ENCODE peak calls at places on chromosomes 6 and 20, in ten cellular contexts. R, S, Y, Z, K, V, C, I, F and Q are unnamed samples.

GRCh38 chr6:56490994-56491393 is 151.7 kb downstream of the DST start:
- DNase-seq in R (no peak), C (peak; percentile 36), S (no peak), Y (peak; percentile 73), F (peak; percentile 20), K (no peak), I (no peak), V (no peak), Z (peak; percentile 67), Q (no peak)

GRCh38 chr6:125301435-125302391 is at the start of gene HDDC2:
- DNase-seq in K (peak; percentile 96), S (peak; percentile 82), V (peak; percentile 67), F (peak; percentile 62), C (peak; percentile 81), Z (peak; percentile 60), I (peak; percentile 28), R (peak; percentile 87), Y (peak; percentile 68), Q (peak; percentile 93)

GRCh38 chr6:93389192-93389591 is 30.2 kb downstream of the EPHA7 start:
- DNase-seq in S (no peak), K (no peak), F (no peak), V (no peak), Z (no peak), I (no peak), Y (no peak), C (peak; percentile 1), R (no peak), Q (no peak)

GRCh38 chr20:54510546-54511129 is 35.2 kb downstream of the DOK5 start:
- DNase-seq in V (peak; percentile 40), Z (no peak), C (peak; percentile 26), S (no peak), K (no peak), Y (no peak), R (peak; percentile 72), F (no peak), I (no peak), Q (no peak)

GRCh38 chr6:129131282-129131681 is 248.3 kb downstream of the LAMA2 start:
- DNase-seq in C (peak; percentile 80), Z (no peak), F (no peak), S (peak; percentile 49), V (no peak), R (no peak), I (no peak), Y (peak; percentile 86), K (no peak), Q (no peak)

GRCh38 chr6:37110455-37111155 is 59.3 kb upstream of the PIM1 start:
- DNase-seq in R (no peak), S (no peak), Y (peak; percentile 73), F (no peak), I (no peak), Z (no peak), K (no peak), V (no peak), C (peak; percentile 61), Q (no peak)

GRCh38 chr20:48657426-48658197 is 170.2 kb downstream of the PREX1 start:
- DNase-seq in S (peak; percentile 85), R (peak; percentile 85), C (peak; percentile 83), I (peak; percentile 52), F (peak; percentile 95), Z (peak; percentile 88), V (peak; percentile 76), K (no peak), Y (peak; percentile 86), Q (peak; percentile 64)

GRCh38 chr6:17938885-17939284 is 48.5 kb downstream of the KIF13A start:
- DNase-seq in S (no peak), V (no peak), F (peak; percentile 32), K (no peak), R (no peak), I (no peak), Y (peak; percentile 77), Z (peak; percentile 42), C (peak; percentile 33), Q (no peak)

GRCh38 chr6:19841181-19841580 is 4.0 kb downstream of the ID4 start:
- DNase-seq in F (no peak), Z (no peak), S (no peak), C (no peak), Y (no peak), R (no peak), K (no peak), V (no peak), I (no peak), Q (no peak)

DNA sequence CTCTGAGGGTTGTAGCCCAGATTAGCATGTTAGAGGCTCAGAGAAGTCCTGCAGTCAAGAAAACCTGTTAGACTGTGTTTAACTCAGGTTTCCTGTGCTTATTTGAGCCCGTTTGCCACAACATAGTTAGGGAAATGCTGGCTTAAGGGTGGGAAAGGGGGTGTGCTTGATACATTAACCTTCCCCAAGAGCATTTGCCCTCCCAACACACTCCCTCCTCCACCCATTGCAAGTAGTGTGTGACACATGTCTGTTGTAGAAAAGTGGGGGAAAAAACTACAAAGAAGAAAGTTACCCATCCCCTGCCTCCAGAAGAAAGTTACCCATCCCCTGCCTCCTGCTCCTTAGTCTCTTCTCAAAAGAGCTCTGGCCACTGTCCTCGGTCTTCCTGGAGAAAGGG is 36.8 kb upstream of the MRPS18A start:
- DNase-seq in Y (no peak), Z (no peak), V (no peak), F (no peak), I (no peak), R (no peak), S (no peak), C (no peak), K (no peak), Q (no peak)
- TF ChIP-seq CTCF in Y (no peak), Z (no peak), V (no peak), F (no peak), I (no peak), R (no peak), S (no peak), C (no peak), K (no peak), Q (no peak)

GRCh38 chr6:3163248-3163594 is 5.9 kb upstream of the TUBB2A start:
- DNase-seq in Z (peak; percentile 16), R (no peak), F (no peak), C (no peak), Y (peak; percentile 43), K (peak; percentile 82), V (no peak), S (no peak), I (no peak), Q (no peak)
- TF ChIP-seq CTCF in Z (no peak), R (peak; percentile 33), F (no peak), C (no peak), Y (no peak), K (no peak), V (peak; percentile 11), S (no peak), I (no peak), Q (no peak)

GRCh38 chr20:45235995-45236394 is 14.8 kb downstream of the SEMG2 start:
- DNase-seq in Y (no peak), R (peak; percentile 86), K (peak; percentile 70), F (no peak), Z (peak; percentile 52), I (no peak), V (peak; percentile 77), C (no peak), S (no peak), Q (peak; percentile 28)
- TF ChIP-seq CTCF in Y (peak; percentile 52), R (peak; percentile 89), K (peak; percentile 52), F (peak; percentile 53), Z (peak; percentile 33), I (peak; percentile 82), V (peak; percentile 92), C (peak; percentile 34), S (no peak), Q (peak; percentile 75)

DNA sequence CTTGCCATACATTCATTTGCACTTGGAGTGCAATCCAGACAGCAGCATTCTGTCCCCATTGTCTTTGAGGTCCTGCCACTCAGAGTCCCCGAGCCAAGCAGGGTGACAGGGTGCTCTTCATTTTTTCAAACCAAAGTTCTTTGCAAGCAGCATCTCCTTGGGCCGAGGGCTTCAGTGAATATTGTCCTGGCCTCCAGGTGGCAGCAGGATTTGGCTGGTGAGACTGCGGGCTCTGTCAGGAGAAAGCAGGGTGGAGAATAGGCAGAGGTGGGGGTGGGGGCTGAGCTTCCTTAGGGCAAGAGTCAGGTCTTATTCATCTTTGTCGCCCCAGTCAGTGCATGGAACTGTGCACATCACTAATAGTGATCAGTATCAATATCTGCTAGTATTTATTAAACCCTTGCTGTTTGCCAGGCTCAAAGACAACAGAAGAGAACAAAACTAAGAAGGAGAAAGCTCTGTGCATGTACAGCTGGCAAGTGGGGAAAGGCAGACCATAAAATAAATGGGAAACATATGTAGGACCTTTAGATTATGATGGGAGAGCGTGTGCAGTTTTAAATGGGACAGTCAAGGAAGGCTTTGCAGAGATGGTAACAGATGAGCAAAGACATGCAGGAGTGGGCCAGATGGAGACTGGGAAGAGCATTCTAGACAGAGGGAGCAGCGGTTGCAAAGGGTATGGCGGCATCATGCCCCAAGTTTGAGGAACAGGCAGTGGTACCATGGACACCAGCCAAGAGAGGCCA is 260.2 kb downstream of the NRN1 start:
- DNase-seq in Z (no peak), R (peak; percentile 88), F (no peak), Y (no peak), K (no peak), I (no peak), V (peak; percentile 69), S (no peak), C (no peak), Q (peak; percentile 31)
- TF ChIP-seq CTCF in Z (no peak), R (peak; percentile 73), F (no peak), Y (peak; percentile 37), K (no peak), I (peak; percentile 40), V (peak; percentile 62), S (no peak), C (no peak), Q (no peak)

GRCh38 chr6:161922631-161923119 is 648.8 kb upstream of the AGPAT4 start:
- DNase-seq in S (peak; percentile 78), F (peak; percentile 49), K (no peak), V (peak; percentile 65), R (peak; percentile 82), Z (peak; percentile 88), I (peak; percentile 75), Y (peak; percentile 84), C (peak; percentile 42), Q (peak; percentile 59)
- TF ChIP-seq CTCF in S (no peak), F (peak; percentile 41), K (peak; percentile 18), V (peak; percentile 65), R (peak; percentile 77), Z (peak; percentile 30), I (peak; percentile 54), Y (peak; percentile 60), C (no peak), Q (peak; percentile 20)

GRCh38 chr20:38172344-38172743 is 7.3 kb upstream of the TGM2 start:
- DNase-seq in Z (no peak), S (no peak), V (no peak), R (no peak), Y (peak; percentile 60), C (peak; percentile 45), K (no peak), F (no peak), I (no peak), Q (no peak)
- TF ChIP-seq CTCF in Z (no peak), S (no peak), V (no peak), R (no peak), Y (peak; percentile 56), C (peak; percentile 38), K (no peak), F (no peak), I (peak; percentile 30), Q (no peak)

GRCh38 chr6:109260701-109261100 is 121.6 kb downstream of the CD164 start:
- DNase-seq in I (no peak), C (no peak), S (no peak), V (no peak), F (no peak), Z (no peak), R (no peak), K (no peak), Y (no peak), Q (no peak)
- TF ChIP-seq CTCF in I (no peak), C (no peak), S (no peak), V (no peak), F (no peak), Z (no peak), R (no peak), K (no peak), Y (no peak), Q (no peak)